ENCODE peak calls at places on chromosomes 12 and 14, in eight cellular contexts. One of them, this sample, is unnamed.

GRCh38 chr14:80948291-80948690 is 6.8 kb upstream of the CEP128 start:
- DNase-seq in activated CD4-positive, alpha-beta T cell treated with anti-CD3 and anti-CD28 coated beads, Interleukin-2, amount 10 ng/mL, durations not matched to agents 7 days and 5 days: no peak
- DNase-seq in GM04504: no peak
- DNase-seq in stimulated activated CD8-positive, alpha-beta memory T cell treated with anti-CD3 and anti-CD28 coated beads, Interleukin-4, amount 100 ng/mL, for 4 hours: no peak
- DNase-seq in HCEC 1CT: no peak
- DNase-seq in T47D: no peak
- DNase-seq in right cardiac atrium: no peak
- DNase-seq in substantia nigra: no peak
- DNase-seq in this sample: no peak

GRCh38 chr12:124289634-124290600 is 5.0 kb upstream of the RFLNA start:
- DNase-seq in right cardiac atrium: peak; percentile 55
- DNase-seq in stimulated activated CD8-positive, alpha-beta memory T cell treated with anti-CD3 and anti-CD28 coated beads, Interleukin-4, amount 100 ng/mL, for 4 hours: no peak
- DNase-seq in activated CD4-positive, alpha-beta T cell treated with anti-CD3 and anti-CD28 coated beads, Interleukin-2, amount 10 ng/mL, durations not matched to agents 7 days and 5 days: no peak
- DNase-seq in HCEC 1CT: peak; percentile 49
- DNase-seq in T47D: no peak
- DNase-seq in substantia nigra: no peak
- DNase-seq in GM04504: peak; percentile 64
- DNase-seq in this sample: no peak

GRCh38 chr14:74784634-74785033 is 21.5 kb downstream of the YLPM1 start:
- DNase-seq in HCEC 1CT: no peak
- DNase-seq in stimulated activated CD8-positive, alpha-beta memory T cell treated with anti-CD3 and anti-CD28 coated beads, Interleukin-4, amount 100 ng/mL, for 4 hours: no peak
- DNase-seq in right cardiac atrium: no peak
- DNase-seq in substantia nigra: no peak
- DNase-seq in GM04504: no peak
- DNase-seq in T47D: no peak
- DNase-seq in activated CD4-positive, alpha-beta T cell treated with anti-CD3 and anti-CD28 coated beads, Interleukin-2, amount 10 ng/mL, durations not matched to agents 7 days and 5 days: no peak
- DNase-seq in this sample: no peak

GRCh38 chr12:6336079-6336858 is 5.6 kb downstream of the TNFRSF1A start:
- DNase-seq in substantia nigra: peak; percentile 68
- DNase-seq in GM04504: peak; percentile 99
- DNase-seq in HCEC 1CT: peak; percentile 100
- DNase-seq in activated CD4-positive, alpha-beta T cell treated with anti-CD3 and anti-CD28 coated beads, Interleukin-2, amount 10 ng/mL, durations not matched to agents 7 days and 5 days: peak; percentile 54
- DNase-seq in T47D: peak; percentile 50
- DNase-seq in right cardiac atrium: peak; percentile 98
- DNase-seq in stimulated activated CD8-positive, alpha-beta memory T cell treated with anti-CD3 and anti-CD28 coated beads, Interleukin-4, amount 100 ng/mL, for 4 hours: no peak
- DNase-seq in this sample: peak; percentile 97

GRCh38 chr14:21346532-21347135 is 37.2 kb downstream of the SUPT16H start:
- DNase-seq in stimulated activated CD8-positive, alpha-beta memory T cell treated with anti-CD3 and anti-CD28 coated beads, Interleukin-4, amount 100 ng/mL, for 4 hours: no peak
- DNase-seq in GM04504: peak; percentile 12
- DNase-seq in substantia nigra: no peak
- DNase-seq in HCEC 1CT: peak; percentile 20
- DNase-seq in T47D: no peak
- DNase-seq in activated CD4-positive, alpha-beta T cell treated with anti-CD3 and anti-CD28 coated beads, Interleukin-2, amount 10 ng/mL, durations not matched to agents 7 days and 5 days: no peak
- DNase-seq in right cardiac atrium: no peak
- DNase-seq in this sample: no peak

GRCh38 chr12:41552507-41553047 is 364.5 kb downstream of the PDZRN4 start:
- DNase-seq in activated CD4-positive, alpha-beta T cell treated with anti-CD3 and anti-CD28 coated beads, Interleukin-2, amount 10 ng/mL, durations not matched to agents 7 days and 5 days: no peak
- DNase-seq in T47D: no peak
- DNase-seq in stimulated activated CD8-positive, alpha-beta memory T cell treated with anti-CD3 and anti-CD28 coated beads, Interleukin-4, amount 100 ng/mL, for 4 hours: no peak
- DNase-seq in HCEC 1CT: no peak
- DNase-seq in GM04504: no peak
- DNase-seq in right cardiac atrium: no peak
- DNase-seq in substantia nigra: no peak
- DNase-seq in this sample: no peak

GRCh38 chr12:89098390-89099102 is 253.8 kb downstream of the DUSP6 start:
- DNase-seq in activated CD4-positive, alpha-beta T cell treated with anti-CD3 and anti-CD28 coated beads, Interleukin-2, amount 10 ng/mL, durations not matched to agents 7 days and 5 days: no peak
- DNase-seq in right cardiac atrium: peak; percentile 31
- DNase-seq in T47D: no peak
- DNase-seq in HCEC 1CT: no peak
- DNase-seq in substantia nigra: no peak
- DNase-seq in GM04504: no peak
- DNase-seq in stimulated activated CD8-positive, alpha-beta memory T cell treated with anti-CD3 and anti-CD28 coated beads, Interleukin-4, amount 100 ng/mL, for 4 hours: no peak
- DNase-seq in this sample: peak; percentile 13

GRCh38 chr14:93490001-93490400 is 59.3 kb downstream of the UNC79 start:
- DNase-seq in substantia nigra: no peak
- DNase-seq in GM04504: no peak
- DNase-seq in right cardiac atrium: no peak
- DNase-seq in T47D: no peak
- DNase-seq in activated CD4-positive, alpha-beta T cell treated with anti-CD3 and anti-CD28 coated beads, Interleukin-2, amount 10 ng/mL, durations not matched to agents 7 days and 5 days: no peak
- DNase-seq in HCEC 1CT: no peak
- DNase-seq in stimulated activated CD8-positive, alpha-beta memory T cell treated with anti-CD3 and anti-CD28 coated beads, Interleukin-4, amount 100 ng/mL, for 4 hours: no peak
- DNase-seq in this sample: no peak

GRCh38 chr14:104404922-104405321 is 174.6 kb upstream of the C14orf180 start:
- DNase-seq in HCEC 1CT: no peak
- DNase-seq in right cardiac atrium: no peak
- DNase-seq in substantia nigra: no peak
- DNase-seq in T47D: no peak
- DNase-seq in stimulated activated CD8-positive, alpha-beta memory T cell treated with anti-CD3 and anti-CD28 coated beads, Interleukin-4, amount 100 ng/mL, for 4 hours: no peak
- DNase-seq in activated CD4-positive, alpha-beta T cell treated with anti-CD3 and anti-CD28 coated beads, Interleukin-2, amount 10 ng/mL, durations not matched to agents 7 days and 5 days: peak; percentile 3
- DNase-seq in GM04504: no peak
- DNase-seq in this sample: no peak

GRCh38 chr14:75252254-75252837 is 26.3 kb upstream of the FOS start:
- DNase-seq in right cardiac atrium: no peak
- DNase-seq in HCEC 1CT: no peak
- DNase-seq in stimulated activated CD8-positive, alpha-beta memory T cell treated with anti-CD3 and anti-CD28 coated beads, Interleukin-4, amount 100 ng/mL, for 4 hours: no peak
- DNase-seq in substantia nigra: no peak
- DNase-seq in T47D: no peak
- DNase-seq in activated CD4-positive, alpha-beta T cell treated with anti-CD3 and anti-CD28 coated beads, Interleukin-2, amount 10 ng/mL, durations not matched to agents 7 days and 5 days: no peak
- DNase-seq in GM04504: no peak
- DNase-seq in this sample: no peak

GRCh38 chr14:37232907-37233481 is 35.3 kb downstream of the MIPOL1 start:
- DNase-seq in T47D: peak; percentile 16
- DNase-seq in GM04504: peak; percentile 21
- DNase-seq in substantia nigra: no peak
- DNase-seq in activated CD4-positive, alpha-beta T cell treated with anti-CD3 and anti-CD28 coated beads, Interleukin-2, amount 10 ng/mL, durations not matched to agents 7 days and 5 days: no peak
- DNase-seq in right cardiac atrium: no peak
- DNase-seq in HCEC 1CT: peak; percentile 55
- DNase-seq in stimulated activated CD8-positive, alpha-beta memory T cell treated with anti-CD3 and anti-CD28 coated beads, Interleukin-4, amount 100 ng/mL, for 4 hours: no peak
- DNase-seq in this sample: peak; percentile 51

GRCh38 chr14:59905193-59905592 is 14.8 kb upstream of the LRRC9 start:
- DNase-seq in T47D: no peak
- DNase-seq in right cardiac atrium: no peak
- DNase-seq in stimulated activated CD8-positive, alpha-beta memory T cell treated with anti-CD3 and anti-CD28 coated beads, Interleukin-4, amount 100 ng/mL, for 4 hours: no peak
- DNase-seq in activated CD4-positive, alpha-beta T cell treated with anti-CD3 and anti-CD28 coated beads, Interleukin-2, amount 10 ng/mL, durations not matched to agents 7 days and 5 days: no peak
- DNase-seq in HCEC 1CT: peak; percentile 77
- DNase-seq in substantia nigra: no peak
- DNase-seq in GM04504: no peak
- DNase-seq in this sample: no peak

GRCh38 chr12:18576104-18576622 is 161.6 kb downstream of the PLCZ1 start:
- DNase-seq in T47D: no peak
- DNase-seq in GM04504: no peak
- DNase-seq in HCEC 1CT: peak; percentile 62
- DNase-seq in substantia nigra: no peak
- DNase-seq in right cardiac atrium: no peak
- DNase-seq in activated CD4-positive, alpha-beta T cell treated with anti-CD3 and anti-CD28 coated beads, Interleukin-2, amount 10 ng/mL, durations not matched to agents 7 days and 5 days: no peak
- DNase-seq in stimulated activated CD8-positive, alpha-beta memory T cell treated with anti-CD3 and anti-CD28 coated beads, Interleukin-4, amount 100 ng/mL, for 4 hours: no peak
- DNase-seq in this sample: no peak

GRCh38 chr12:2384533-2385328 is 331.9 kb downstream of the CACNA1C start:
- DNase-seq in activated CD4-positive, alpha-beta T cell treated with anti-CD3 and anti-CD28 coated beads, Interleukin-2, amount 10 ng/mL, durations not matched to agents 7 days and 5 days: no peak
- DNase-seq in HCEC 1CT: peak; percentile 5
- DNase-seq in stimulated activated CD8-positive, alpha-beta memory T cell treated with anti-CD3 and anti-CD28 coated beads, Interleukin-4, amount 100 ng/mL, for 4 hours: no peak
- DNase-seq in GM04504: peak; percentile 75
- DNase-seq in T47D: no peak
- DNase-seq in right cardiac atrium: peak; percentile 57
- DNase-seq in substantia nigra: no peak
- DNase-seq in this sample: peak; percentile 77

GRCh38 chr14:41605550-41606248 is 977 bp upstream of the LRFN5 start:
- DNase-seq in activated CD4-positive, alpha-beta T cell treated with anti-CD3 and anti-CD28 coated beads, Interleukin-2, amount 10 ng/mL, durations not matched to agents 7 days and 5 days: no peak
- DNase-seq in stimulated activated CD8-positive, alpha-beta memory T cell treated with anti-CD3 and anti-CD28 coated beads, Interleukin-4, amount 100 ng/mL, for 4 hours: no peak
- DNase-seq in right cardiac atrium: peak; percentile 50
- DNase-seq in T47D: no peak
- DNase-seq in substantia nigra: no peak
- DNase-seq in HCEC 1CT: no peak
- DNase-seq in GM04504: no peak
- DNase-seq in this sample: peak; percentile 56

GRCh38 chr14:32761381-32761968 is 177.2 kb upstream of the NPAS3 start:
- DNase-seq in activated CD4-positive, alpha-beta T cell treated with anti-CD3 and anti-CD28 coated beads, Interleukin-2, amount 10 ng/mL, durations not matched to agents 7 days and 5 days: no peak
- DNase-seq in T47D: no peak
- DNase-seq in HCEC 1CT: peak; percentile 47
- DNase-seq in GM04504: peak; percentile 13
- DNase-seq in substantia nigra: no peak
- DNase-seq in stimulated activated CD8-positive, alpha-beta memory T cell treated with anti-CD3 and anti-CD28 coated beads, Interleukin-4, amount 100 ng/mL, for 4 hours: no peak
- DNase-seq in right cardiac atrium: no peak
- DNase-seq in this sample: no peak

GRCh38 chr14:57714487-57714899 is 151.4 kb downstream of the SLC35F4 start:
- DNase-seq in substantia nigra: no peak
- DNase-seq in right cardiac atrium: no peak
- DNase-seq in stimulated activated CD8-positive, alpha-beta memory T cell treated with anti-CD3 and anti-CD28 coated beads, Interleukin-4, amount 100 ng/mL, for 4 hours: no peak
- DNase-seq in activated CD4-positive, alpha-beta T cell treated with anti-CD3 and anti-CD28 coated beads, Interleukin-2, amount 10 ng/mL, durations not matched to agents 7 days and 5 days: no peak
- DNase-seq in GM04504: no peak
- DNase-seq in HCEC 1CT: no peak
- DNase-seq in T47D: no peak
- DNase-seq in this sample: no peak

GRCh38 chr14:66380143-66380542 is 106.0 kb upstream of the CCDC196 start:
- DNase-seq in GM04504: no peak
- DNase-seq in T47D: no peak
- DNase-seq in substantia nigra: no peak
- DNase-seq in right cardiac atrium: peak; percentile 82
- DNase-seq in HCEC 1CT: no peak
- DNase-seq in stimulated activated CD8-positive, alpha-beta memory T cell treated with anti-CD3 and anti-CD28 coated beads, Interleukin-4, amount 100 ng/mL, for 4 hours: no peak
- DNase-seq in activated CD4-positive, alpha-beta T cell treated with anti-CD3 and anti-CD28 coated beads, Interleukin-2, amount 10 ng/mL, durations not matched to agents 7 days and 5 days: no peak
- DNase-seq in this sample: no peak

GRCh38 chr14:70754989-70755388 is 54.3 kb downstream of the MAP3K9 start:
- DNase-seq in right cardiac atrium: no peak
- DNase-seq in HCEC 1CT: no peak
- DNase-seq in activated CD4-positive, alpha-beta T cell treated with anti-CD3 and anti-CD28 coated beads, Interleukin-2, amount 10 ng/mL, durations not matched to agents 7 days and 5 days: no peak
- DNase-seq in substantia nigra: no peak
- DNase-seq in GM04504: no peak
- DNase-seq in stimulated activated CD8-positive, alpha-beta memory T cell treated with anti-CD3 and anti-CD28 coated beads, Interleukin-4, amount 100 ng/mL, for 4 hours: no peak
- DNase-seq in T47D: peak; percentile 23
- DNase-seq in this sample: no peak

GRCh38 chr12:15988983-15989382 is 77.9 kb downstream of the DERA start:
- DNase-seq in substantia nigra: no peak
- DNase-seq in activated CD4-positive, alpha-beta T cell treated with anti-CD3 and anti-CD28 coated beads, Interleukin-2, amount 10 ng/mL, durations not matched to agents 7 days and 5 days: no peak
- DNase-seq in GM04504: no peak
- DNase-seq in right cardiac atrium: no peak
- DNase-seq in T47D: no peak
- DNase-seq in HCEC 1CT: no peak
- DNase-seq in stimulated activated CD8-positive, alpha-beta memory T cell treated with anti-CD3 and anti-CD28 coated beads, Interleukin-4, amount 100 ng/mL, for 4 hours: no peak
- DNase-seq in this sample: no peak

GRCh38 chr14:67971627-67972625 is 152.3 kb downstream of the RAD51B start:
- DNase-seq in substantia nigra: no peak
- DNase-seq in activated CD4-positive, alpha-beta T cell treated with anti-CD3 and anti-CD28 coated beads, Interleukin-2, amount 10 ng/mL, durations not matched to agents 7 days and 5 days: no peak
- DNase-seq in stimulated activated CD8-positive, alpha-beta memory T cell treated with anti-CD3 and anti-CD28 coated beads, Interleukin-4, amount 100 ng/mL, for 4 hours: no peak
- DNase-seq in GM04504: no peak
- DNase-seq in T47D: no peak
- DNase-seq in right cardiac atrium: no peak
- DNase-seq in HCEC 1CT: no peak
- DNase-seq in this sample: no peak

GRCh38 chr12:124428136-124428791 is 133.4 kb downstream of the RFLNA start:
- DNase-seq in substantia nigra: no peak
- DNase-seq in HCEC 1CT: no peak
- DNase-seq in right cardiac atrium: peak; percentile 82
- DNase-seq in activated CD4-positive, alpha-beta T cell treated with anti-CD3 and anti-CD28 coated beads, Interleukin-2, amount 10 ng/mL, durations not matched to agents 7 days and 5 days: no peak
- DNase-seq in T47D: no peak
- DNase-seq in GM04504: peak; percentile 65
- DNase-seq in stimulated activated CD8-positive, alpha-beta memory T cell treated with anti-CD3 and anti-CD28 coated beads, Interleukin-4, amount 100 ng/mL, for 4 hours: no peak
- DNase-seq in this sample: peak; percentile 80

GRCh38 chr12:67354322-67354721 is 85.2 kb downstream of the CAND1 start:
- DNase-seq in GM04504: no peak
- DNase-seq in right cardiac atrium: peak; percentile 35
- DNase-seq in activated CD4-positive, alpha-beta T cell treated with anti-CD3 and anti-CD28 coated beads, Interleukin-2, amount 10 ng/mL, durations not matched to agents 7 days and 5 days: no peak
- DNase-seq in substantia nigra: no peak
- DNase-seq in HCEC 1CT: no peak
- DNase-seq in T47D: no peak
- DNase-seq in stimulated activated CD8-positive, alpha-beta memory T cell treated with anti-CD3 and anti-CD28 coated beads, Interleukin-4, amount 100 ng/mL, for 4 hours: no peak
- DNase-seq in this sample: no peak

GRCh38 chr12:53726946-53727309 is 324 bp downstream of the CALCOCO1 start:
- DNase-seq in stimulated activated CD8-positive, alpha-beta memory T cell treated with anti-CD3 and anti-CD28 coated beads, Interleukin-4, amount 100 ng/mL, for 4 hours: no peak
- DNase-seq in substantia nigra: no peak
- DNase-seq in T47D: no peak
- DNase-seq in right cardiac atrium: no peak
- DNase-seq in HCEC 1CT: no peak
- DNase-seq in activated CD4-positive, alpha-beta T cell treated with anti-CD3 and anti-CD28 coated beads, Interleukin-2, amount 10 ng/mL, durations not matched to agents 7 days and 5 days: no peak
- DNase-seq in GM04504: peak; percentile 6
- DNase-seq in this sample: no peak

GRCh38 chr12:45122776-45123380 is 72.0 kb upstream of the DBX2 start:
- DNase-seq in T47D: no peak
- DNase-seq in right cardiac atrium: no peak
- DNase-seq in HCEC 1CT: peak; percentile 32
- DNase-seq in substantia nigra: no peak
- DNase-seq in activated CD4-positive, alpha-beta T cell treated with anti-CD3 and anti-CD28 coated beads, Interleukin-2, amount 10 ng/mL, durations not matched to agents 7 days and 5 days: no peak
- DNase-seq in GM04504: peak; percentile 2
- DNase-seq in stimulated activated CD8-positive, alpha-beta memory T cell treated with anti-CD3 and anti-CD28 coated beads, Interleukin-4, amount 100 ng/mL, for 4 hours: no peak
- DNase-seq in this sample: peak; percentile 25

GRCh38 chr12:129717438-129717837 is 186.4 kb downstream of the TMEM132D start:
- DNase-seq in HCEC 1CT: no peak
- DNase-seq in right cardiac atrium: no peak
- DNase-seq in activated CD4-positive, alpha-beta T cell treated with anti-CD3 and anti-CD28 coated beads, Interleukin-2, amount 10 ng/mL, durations not matched to agents 7 days and 5 days: no peak
- DNase-seq in GM04504: no peak
- DNase-seq in stimulated activated CD8-positive, alpha-beta memory T cell treated with anti-CD3 and anti-CD28 coated beads, Interleukin-4, amount 100 ng/mL, for 4 hours: no peak
- DNase-seq in T47D: no peak
- DNase-seq in substantia nigra: no peak
- DNase-seq in this sample: no peak

GRCh38 chr12:76085159-76085868 is 829 bp upstream of the NAP1L1 start:
- DNase-seq in HCEC 1CT: peak; percentile 16
- DNase-seq in stimulated activated CD8-positive, alpha-beta memory T cell treated with anti-CD3 and anti-CD28 coated beads, Interleukin-4, amount 100 ng/mL, for 4 hours: peak; percentile 26
- DNase-seq in right cardiac atrium: no peak
- DNase-seq in T47D: no peak
- DNase-seq in GM04504: no peak
- DNase-seq in substantia nigra: no peak
- DNase-seq in activated CD4-positive, alpha-beta T cell treated with anti-CD3 and anti-CD28 coated beads, Interleukin-2, amount 10 ng/mL, durations not matched to agents 7 days and 5 days: peak; percentile 60
- DNase-seq in this sample: peak; percentile 31

GRCh38 chr14:28603606-28604005 is 163.0 kb upstream of the FOXG1 start:
- DNase-seq in substantia nigra: no peak
- DNase-seq in T47D: no peak
- DNase-seq in right cardiac atrium: no peak
- DNase-seq in stimulated activated CD8-positive, alpha-beta memory T cell treated with anti-CD3 and anti-CD28 coated beads, Interleukin-4, amount 100 ng/mL, for 4 hours: no peak
- DNase-seq in HCEC 1CT: peak; percentile 27
- DNase-seq in GM04504: no peak
- DNase-seq in activated CD4-positive, alpha-beta T cell treated with anti-CD3 and anti-CD28 coated beads, Interleukin-2, amount 10 ng/mL, durations not matched to agents 7 days and 5 days: no peak
- DNase-seq in this sample: no peak

GRCh38 chr12:64951944-64952343 is 127.5 kb downstream of the TBC1D30 start:
- DNase-seq in HCEC 1CT: no peak
- DNase-seq in GM04504: no peak
- DNase-seq in activated CD4-positive, alpha-beta T cell treated with anti-CD3 and anti-CD28 coated beads, Interleukin-2, amount 10 ng/mL, durations not matched to agents 7 days and 5 days: no peak
- DNase-seq in T47D: no peak
- DNase-seq in stimulated activated CD8-positive, alpha-beta memory T cell treated with anti-CD3 and anti-CD28 coated beads, Interleukin-4, amount 100 ng/mL, for 4 hours: no peak
- DNase-seq in substantia nigra: no peak
- DNase-seq in right cardiac atrium: no peak
- DNase-seq in this sample: no peak

GRCh38 chr12:123397400-123397799 is 13.5 kb downstream of the KMT5A start:
- DNase-seq in GM04504: no peak
- DNase-seq in HCEC 1CT: no peak
- DNase-seq in substantia nigra: no peak
- DNase-seq in activated CD4-positive, alpha-beta T cell treated with anti-CD3 and anti-CD28 coated beads, Interleukin-2, amount 10 ng/mL, durations not matched to agents 7 days and 5 days: no peak
- DNase-seq in right cardiac atrium: no peak
- DNase-seq in stimulated activated CD8-positive, alpha-beta memory T cell treated with anti-CD3 and anti-CD28 coated beads, Interleukin-4, amount 100 ng/mL, for 4 hours: no peak
- DNase-seq in T47D: no peak
- DNase-seq in this sample: no peak

GRCh38 chr12:19630536-19630935 is 191.2 kb downstream of the AEBP2 start:
- DNase-seq in HCEC 1CT: no peak
- DNase-seq in right cardiac atrium: no peak
- DNase-seq in GM04504: no peak
- DNase-seq in stimulated activated CD8-positive, alpha-beta memory T cell treated with anti-CD3 and anti-CD28 coated beads, Interleukin-4, amount 100 ng/mL, for 4 hours: no peak
- DNase-seq in substantia nigra: no peak
- DNase-seq in T47D: no peak
- DNase-seq in activated CD4-positive, alpha-beta T cell treated with anti-CD3 and anti-CD28 coated beads, Interleukin-2, amount 10 ng/mL, durations not matched to agents 7 days and 5 days: no peak
- DNase-seq in this sample: no peak

GRCh38 chr12:112894128-112894527 is 12.6 kb upstream of the OAS1 start:
- DNase-seq in stimulated activated CD8-positive, alpha-beta memory T cell treated with anti-CD3 and anti-CD28 coated beads, Interleukin-4, amount 100 ng/mL, for 4 hours: no peak
- DNase-seq in activated CD4-positive, alpha-beta T cell treated with anti-CD3 and anti-CD28 coated beads, Interleukin-2, amount 10 ng/mL, durations not matched to agents 7 days and 5 days: no peak
- DNase-seq in substantia nigra: no peak
- DNase-seq in GM04504: no peak
- DNase-seq in HCEC 1CT: no peak
- DNase-seq in right cardiac atrium: no peak
- DNase-seq in T47D: no peak
- DNase-seq in this sample: no peak

GRCh38 chr14:50237448-50237847 is 6.1 kb upstream of the SOS2 start:
- DNase-seq in substantia nigra: no peak
- DNase-seq in activated CD4-positive, alpha-beta T cell treated with anti-CD3 and anti-CD28 coated beads, Interleukin-2, amount 10 ng/mL, durations not matched to agents 7 days and 5 days: no peak
- DNase-seq in T47D: no peak
- DNase-seq in HCEC 1CT: no peak
- DNase-seq in GM04504: no peak
- DNase-seq in stimulated activated CD8-positive, alpha-beta memory T cell treated with anti-CD3 and anti-CD28 coated beads, Interleukin-4, amount 100 ng/mL, for 4 hours: no peak
- DNase-seq in right cardiac atrium: no peak
- DNase-seq in this sample: no peak

GRCh38 chr14:104820669-104821228 is 19.8 kb downstream of the ZBTB42 start:
- DNase-seq in activated CD4-positive, alpha-beta T cell treated with anti-CD3 and anti-CD28 coated beads, Interleukin-2, amount 10 ng/mL, durations not matched to agents 7 days and 5 days: no peak
- DNase-seq in stimulated activated CD8-positive, alpha-beta memory T cell treated with anti-CD3 and anti-CD28 coated beads, Interleukin-4, amount 100 ng/mL, for 4 hours: no peak
- DNase-seq in GM04504: no peak
- DNase-seq in T47D: peak; percentile 87
- DNase-seq in HCEC 1CT: peak; percentile 68
- DNase-seq in right cardiac atrium: peak; percentile 82
- DNase-seq in substantia nigra: no peak
- DNase-seq in this sample: peak; percentile 81

This sample was measured in hepatocyte.